ENCODE peak calls at places on chromosomes 5 and 9, in ten cellular contexts. V, T, A, X, Y, B, O, M, U and Z are unnamed samples.

GRCh38 chr5:143543358-143544255 is 140.1 kb upstream of the NR3C1 start:
- DNase-seq in V (no peak), T (no peak), A (no peak), X (no peak), Y (no peak), B (no peak), O (peak), M (no peak), U (no peak), Z (no peak)

GRCh38 chr9:117080996-117081395 is 333.9 kb downstream of the ASTN2 start:
- DNase-seq in V (no peak), T (no peak), A (no peak), X (no peak), Y (no peak), B (no peak), O (no peak), M (no peak), U (no peak), Z (no peak)

GRCh38 chr9:120394058-120394669 is 185.8 kb downstream of the CDK5RAP2 start:
- DNase-seq in V (no peak), T (no peak), A (peak), X (no peak), Y (no peak), B (peak), O (no peak), M (no peak), U (no peak), Z (no peak)

GRCh38 chr5:131974956-131975726 is 29.7 kb upstream of the MEIKIN start:
- DNase-seq in V (no peak), T (no peak), A (no peak), X (no peak), Y (no peak), B (no peak), O (no peak), M (no peak), U (no peak), Z (no peak)

GRCh38 chr9:126327016-126327749 is 554 bp downstream of the MVB12B start:
- DNase-seq in V (no peak), T (peak), A (no peak), X (no peak), Y (no peak), B (no peak), O (peak), M (peak), U (no peak), Z (peak)

GRCh38 chr5:170638051-170638450 is 134.2 kb downstream of the KCNIP1 start:
- DNase-seq in V (no peak), T (no peak), A (no peak), X (no peak), Y (no peak), B (no peak), O (no peak), M (peak), U (no peak), Z (no peak)

GRCh38 chr5:36355513-36355912 is 53.8 kb upstream of the RANBP3L start:
- DNase-seq in V (no peak), T (no peak), A (no peak), X (no peak), Y (no peak), B (no peak), O (no peak), M (no peak), U (no peak), Z (peak)

GRCh38 chr5:99807346-99807745 is 727.8 kb upstream of the FAM174A start:
- DNase-seq in V (no peak), T (no peak), A (no peak), X (no peak), Y (no peak), B (no peak), O (no peak), M (no peak), U (no peak), Z (no peak)

GRCh38 chr9:124279531-124280175 is 21.9 kb downstream of the NEK6 start:
- DNase-seq in V (no peak), T (no peak), A (no peak), X (no peak), Y (no peak), B (no peak), O (no peak), M (no peak), U (no peak), Z (no peak)

GRCh38 chr5:81517462-81517861 is 123.5 kb upstream of the ACOT12 start:
- DNase-seq in V (no peak), T (no peak), A (no peak), X (no peak), Y (no peak), B (no peak), O (no peak), M (no peak), U (no peak), Z (no peak)

GRCh38 chr5:173016621-173017046 is 33.1 kb downstream of the ATP6V0E1 start:
- DNase-seq in V (no peak), T (no peak), A (no peak), X (peak), Y (no peak), B (peak), O (peak), M (peak), U (no peak), Z (peak)

DNA sequence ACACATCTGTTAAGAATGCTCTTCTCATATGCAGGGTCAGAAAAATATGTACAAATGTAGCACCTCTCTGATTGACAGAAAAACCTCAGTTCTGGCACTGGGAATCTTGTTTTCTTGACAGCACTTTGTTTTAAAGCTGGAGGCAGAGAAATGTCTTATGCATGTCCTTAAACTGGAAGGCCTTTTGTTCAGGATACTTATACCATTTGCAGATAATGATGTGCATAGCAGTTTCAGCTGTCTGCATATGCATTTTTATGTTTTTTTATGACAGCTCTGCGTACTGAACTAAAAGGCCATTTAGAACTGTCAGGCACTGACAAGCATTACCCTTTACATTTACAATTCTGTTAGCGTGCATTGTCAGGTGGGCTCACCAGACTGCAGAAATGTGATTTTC is 567.8 kb downstream of the EBF1 start:
- DNase-seq in V (no peak), T (no peak), A (no peak), X (no peak), Y (no peak), B (no peak), O (no peak), M (no peak), U (no peak), Z (no peak)
- H3K4me3 ChIP-seq in V (no peak), T (no peak), A (no peak), X (no peak), Y (no peak), B (no peak), O (no peak), M (no peak), U (no peak), Z (no peak)

GRCh38 chr9:136890661-136891060 is 4.3 kb downstream of the TRAF2 start:
- DNase-seq in V (no peak), T (no peak), A (no peak), X (no peak), Y (no peak), B (no peak), O (no peak), M (no peak), U (no peak), Z (no peak)
- TF ChIP-seq POLR2A in V (no peak), T (no peak), A (no peak), X (no peak), Y (no peak), B (no peak), O (no peak), M (no peak), U (no peak), Z (no peak)

GRCh38 chr5:73946926-73947455 is 321.0 kb downstream of the ARHGEF28 start:
- DNase-seq in V (no peak), T (no peak), A (no peak), X (no peak), Y (no peak), B (no peak), O (no peak), M (no peak), U (no peak), Z (no peak)
- H3K4me3 ChIP-seq in V (no peak), T (no peak), A (no peak), X (no peak), Y (no peak), B (no peak), O (no peak), M (no peak), U (no peak), Z (no peak)

DNA sequence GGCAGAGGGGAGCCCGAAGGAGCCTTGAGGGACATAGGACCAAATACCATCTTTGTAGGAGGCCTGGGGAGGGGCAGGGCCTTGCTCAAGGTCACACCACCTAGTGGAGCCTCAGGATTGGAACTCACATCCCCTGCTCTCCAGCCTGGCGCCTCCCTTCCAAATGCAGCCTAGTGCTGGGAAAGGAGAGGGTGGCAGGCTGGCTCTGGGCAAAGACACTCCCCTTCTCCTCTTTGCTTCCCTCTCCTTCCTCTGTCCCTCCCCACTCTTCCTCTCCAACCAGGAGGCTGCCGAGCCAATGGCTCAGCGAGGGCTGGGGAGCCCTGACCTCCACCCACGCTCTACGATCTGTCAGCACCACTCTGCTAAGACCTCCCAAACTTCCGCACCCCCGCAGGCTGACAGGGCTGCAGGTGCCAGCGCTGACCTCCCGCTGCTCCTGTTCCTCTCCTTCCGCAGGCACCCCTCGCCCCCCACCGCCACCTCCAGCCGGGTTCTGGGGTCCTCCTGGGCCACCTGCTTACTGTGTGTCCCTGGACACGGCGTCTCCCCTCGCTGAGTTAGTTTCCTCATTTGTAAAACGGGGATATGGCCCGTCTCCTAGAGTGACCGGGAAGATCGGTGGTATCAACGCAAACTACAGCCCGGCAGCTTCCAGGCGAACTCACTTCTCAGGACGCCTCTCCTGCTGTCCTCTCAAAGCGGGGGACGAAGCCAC is 52.9 kb downstream of the C9orf50 start:
- DNase-seq in V (no peak), T (peak), A (peak), X (peak), Y (peak), B (peak), O (peak), M (peak), U (no peak), Z (peak)
- TF ChIP-seq POLR2A in V (no peak), T (no peak), A (peak), X (no peak), Y (no peak), B (peak), O (peak), M (no peak), U (no peak), Z (peak)

GRCh38 chr9:129352157-129352870 is 174.3 kb upstream of the IER5L start:
- DNase-seq in V (no peak), T (peak), A (peak), X (no peak), Y (no peak), B (no peak), O (no peak), M (no peak), U (no peak), Z (no peak)
- H3K4me3 ChIP-seq in V (peak), T (peak), A (no peak), X (peak), Y (peak), B (peak), O (peak), M (peak), U (peak), Z (no peak)

GRCh38 chr9:113589890-113590289 is 126.4 kb downstream of the RGS3 start:
- DNase-seq in V (no peak), T (no peak), A (no peak), X (no peak), Y (no peak), B (no peak), O (no peak), M (no peak), U (no peak), Z (no peak)

GRCh38 chr9:113588936-113589335 is 125.4 kb downstream of the RGS3 start:
- DNase-seq in V (no peak), T (no peak), A (no peak), X (no peak), Y (no peak), B (no peak), O (no peak), M (no peak), U (no peak), Z (no peak)

GRCh38 chr9:113588242-113588810 is 124.8 kb downstream of the RGS3 start:
- DNase-seq in V (no peak), T (no peak), A (no peak), X (no peak), Y (peak), B (no peak), O (no peak), M (no peak), U (no peak), Z (peak)

GRCh38 chr9:113590389-113590788 is 126.9 kb downstream of the RGS3 start:
- DNase-seq in V (no peak), T (no peak), A (no peak), X (no peak), Y (no peak), B (no peak), O (no peak), M (no peak), U (no peak), Z (no peak)

DNA sequence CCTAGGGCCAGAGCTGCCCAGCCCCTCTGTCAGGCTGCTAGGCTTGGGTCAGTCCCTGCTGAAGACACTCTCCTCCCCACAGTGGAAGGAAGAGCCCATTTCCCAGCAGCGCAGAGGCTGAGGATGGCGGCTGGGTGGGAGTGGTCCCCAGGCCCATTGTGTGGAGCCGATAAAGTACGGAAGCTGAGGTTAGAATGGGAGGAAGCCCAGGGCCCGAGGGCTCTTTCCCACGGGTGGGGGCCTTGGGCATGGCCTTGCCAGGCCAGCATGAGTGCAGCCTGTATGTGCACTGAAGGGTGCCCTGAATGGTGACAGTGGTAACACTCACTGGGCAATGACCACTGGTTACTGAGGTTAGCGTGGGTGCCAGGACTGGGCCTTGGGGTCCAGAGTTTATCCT is 125.9 kb downstream of the RGS3 start:
- DNase-seq in V (no peak), T (no peak), A (peak), X (peak), Y (no peak), B (no peak), O (no peak), M (peak), U (no peak), Z (no peak)
- TF ChIP-seq POLR2A in V (no peak), T (no peak), A (no peak), X (no peak), Y (no peak), B (no peak), O (no peak), M (no peak), U (no peak), Z (no peak)

GRCh38 chr5:56481998-56482698 is 249.0 kb upstream of the ANKRD55 start:
- DNase-seq in V (no peak), T (no peak), A (no peak), X (no peak), Y (no peak), B (no peak), O (no peak), M (no peak), U (no peak), Z (no peak)
- H3K4me3 ChIP-seq in V (peak), T (peak), A (no peak), X (peak), Y (peak), B (no peak), O (peak), M (no peak), U (peak), Z (no peak)

DNA sequence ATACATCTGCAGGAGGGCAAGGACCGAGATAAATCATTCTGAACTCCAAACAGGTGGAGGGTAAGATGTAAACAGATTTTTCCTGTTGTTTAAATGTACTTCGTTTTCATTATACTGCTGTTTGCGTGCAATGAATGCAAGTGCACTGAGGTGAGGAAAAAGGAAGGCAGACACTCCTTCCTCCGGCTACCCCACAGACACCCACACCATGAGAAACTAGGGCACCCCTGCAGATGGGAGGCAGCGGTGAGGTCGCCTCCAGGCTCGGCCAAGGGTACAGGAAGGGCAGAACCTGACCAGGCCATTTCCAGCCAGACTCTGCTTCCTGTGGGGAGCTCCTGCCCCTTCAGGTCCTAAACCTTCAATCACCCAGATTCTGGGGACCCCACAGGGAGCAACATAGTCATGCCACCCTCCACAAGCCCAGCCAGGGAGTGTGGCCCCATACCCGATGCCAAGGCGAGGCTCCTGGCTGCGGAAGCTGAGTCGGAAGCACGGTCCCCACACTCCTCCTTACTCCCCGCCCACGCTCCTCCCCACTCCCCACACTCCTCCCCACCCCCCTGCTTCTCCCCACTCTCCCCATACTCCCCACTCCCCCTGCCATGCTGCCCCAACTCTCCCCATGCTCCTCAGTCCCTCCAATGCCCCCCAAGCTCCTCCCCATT is 37.1 kb downstream of the VAV2 start:
- DNase-seq in V (no peak), T (no peak), A (peak), X (no peak), Y (no peak), B (no peak), O (no peak), M (no peak), U (no peak), Z (no peak)
- TF ChIP-seq POLR2A in V (no peak), T (no peak), A (no peak), X (no peak), Y (no peak), B (no peak), O (no peak), M (no peak), U (no peak), Z (no peak)